ENCODE peak calls at places on chromosomes 2 and 18, in seven cellular contexts. One of them, this sample, is unnamed.

GRCh38 chr2:100524331-100524730 is 38.5 kb upstream of the PDCL3 start:
- DNase-seq in neural progenitor cell: no peak
- DNase-seq in vagina: no peak
- DNase-seq in dorsolateral prefrontal cortex: no peak
- DNase-seq in Karpas-422: no peak
- DNase-seq in Panc1: no peak
- DNase-seq in effector memory CD4-positive, alpha-beta T cell: no peak
- DNase-seq in this sample: no peak

GRCh38 chr2:1636791-1637415 is 107.4 kb downstream of the PXDN start:
- DNase-seq in effector memory CD4-positive, alpha-beta T cell: no peak
- DNase-seq in dorsolateral prefrontal cortex: no peak
- DNase-seq in Karpas-422: no peak
- DNase-seq in neural progenitor cell: no peak
- DNase-seq in vagina: no peak
- DNase-seq in Panc1: no peak
- DNase-seq in this sample: no peak

GRCh38 chr18:60235164-60235563 is 137.4 kb downstream of the MC4R start:
- DNase-seq in Panc1: no peak
- DNase-seq in vagina: no peak
- DNase-seq in Karpas-422: no peak
- DNase-seq in dorsolateral prefrontal cortex: no peak
- DNase-seq in effector memory CD4-positive, alpha-beta T cell: no peak
- DNase-seq in neural progenitor cell: no peak
- DNase-seq in this sample: no peak

GRCh38 chr2:223601932-223602676 is at the start of gene SCG2:
- DNase-seq in effector memory CD4-positive, alpha-beta T cell: no peak
- DNase-seq in vagina: no peak
- DNase-seq in Panc1: peak
- DNase-seq in Karpas-422: peak
- DNase-seq in neural progenitor cell: peak
- DNase-seq in dorsolateral prefrontal cortex: peak
- DNase-seq in this sample: peak

GRCh38 chr2:69464575-69464974 is 27.3 kb upstream of the NFU1 start:
- DNase-seq in neural progenitor cell: no peak
- DNase-seq in Karpas-422: no peak
- DNase-seq in effector memory CD4-positive, alpha-beta T cell: no peak
- DNase-seq in Panc1: no peak
- DNase-seq in dorsolateral prefrontal cortex: no peak
- DNase-seq in vagina: no peak
- DNase-seq in this sample: no peak

GRCh38 chr2:223853425-223853837 is 16.0 kb upstream of the AP1S3 start:
- DNase-seq in neural progenitor cell: no peak
- DNase-seq in effector memory CD4-positive, alpha-beta T cell: no peak
- DNase-seq in Karpas-422: no peak
- DNase-seq in Panc1: no peak
- DNase-seq in dorsolateral prefrontal cortex: no peak
- DNase-seq in vagina: no peak
- DNase-seq in this sample: no peak

GRCh38 chr2:112075490-112076260 is 20.6 kb downstream of the TMEM87B start:
- DNase-seq in Karpas-422: no peak
- DNase-seq in dorsolateral prefrontal cortex: no peak
- DNase-seq in Panc1: no peak
- DNase-seq in effector memory CD4-positive, alpha-beta T cell: no peak
- DNase-seq in vagina: no peak
- DNase-seq in neural progenitor cell: no peak
- DNase-seq in this sample: peak

GRCh38 chr2:12534646-12535263 is 182.0 kb upstream of the TRIB2 start:
- DNase-seq in neural progenitor cell: peak
- DNase-seq in Karpas-422: no peak
- DNase-seq in vagina: no peak
- DNase-seq in Panc1: peak
- DNase-seq in effector memory CD4-positive, alpha-beta T cell: no peak
- DNase-seq in dorsolateral prefrontal cortex: no peak
- DNase-seq in this sample: peak

GRCh38 chr2:65380243-65380642 is 52.2 kb downstream of the SPRED2 start:
- DNase-seq in neural progenitor cell: no peak
- DNase-seq in effector memory CD4-positive, alpha-beta T cell: no peak
- DNase-seq in dorsolateral prefrontal cortex: no peak
- DNase-seq in Panc1: no peak
- DNase-seq in vagina: no peak
- DNase-seq in Karpas-422: no peak
- DNase-seq in this sample: no peak

GRCh38 chr2:65382776-65383357 is 49.5 kb downstream of the SPRED2 start:
- DNase-seq in effector memory CD4-positive, alpha-beta T cell: peak
- DNase-seq in neural progenitor cell: no peak
- DNase-seq in dorsolateral prefrontal cortex: peak
- DNase-seq in vagina: no peak
- DNase-seq in Panc1: no peak
- DNase-seq in Karpas-422: no peak
- DNase-seq in this sample: no peak

GRCh38 chr2:65383571-65384488 is 48.6 kb downstream of the SPRED2 start:
- DNase-seq in Karpas-422: no peak
- DNase-seq in Panc1: no peak
- DNase-seq in dorsolateral prefrontal cortex: no peak
- DNase-seq in neural progenitor cell: no peak
- DNase-seq in effector memory CD4-positive, alpha-beta T cell: no peak
- DNase-seq in vagina: no peak
- DNase-seq in this sample: no peak

GRCh38 chr2:65381607-65382032 is 50.8 kb downstream of the SPRED2 start:
- DNase-seq in dorsolateral prefrontal cortex: no peak
- DNase-seq in Karpas-422: no peak
- DNase-seq in neural progenitor cell: no peak
- DNase-seq in vagina: no peak
- DNase-seq in Panc1: no peak
- DNase-seq in effector memory CD4-positive, alpha-beta T cell: no peak
- DNase-seq in this sample: no peak

DNA sequence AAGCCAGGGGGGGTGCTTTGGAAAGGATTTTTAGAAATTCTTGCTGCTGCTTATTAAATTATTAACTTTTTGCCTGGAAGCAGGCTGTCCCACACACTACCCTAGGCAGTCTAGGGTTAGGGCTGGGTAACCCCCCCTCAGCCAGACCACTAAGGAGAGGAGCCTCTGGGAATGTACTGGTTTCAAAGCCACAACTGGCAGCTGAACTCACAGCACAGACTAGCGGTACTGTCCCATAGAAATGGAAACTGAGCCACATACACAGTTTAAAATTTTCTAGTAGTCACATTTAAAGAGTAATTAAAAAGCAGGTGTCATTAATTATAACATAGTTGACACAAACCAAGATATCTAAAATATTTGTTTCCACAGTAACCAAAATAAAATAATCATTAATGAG is 50.1 kb downstream of the SPRED2 start:
- DNase-seq in vagina: no peak
- DNase-seq in neural progenitor cell: no peak
- DNase-seq in dorsolateral prefrontal cortex: no peak
- DNase-seq in Panc1: no peak
- DNase-seq in Karpas-422: no peak
- DNase-seq in effector memory CD4-positive, alpha-beta T cell: no peak
- DNase-seq in this sample: no peak
- H3K27ac ChIP-seq in vagina: peak
- H3K27ac ChIP-seq in neural progenitor cell: no peak
- H3K27ac ChIP-seq in dorsolateral prefrontal cortex: no peak
- H3K27ac ChIP-seq in Panc1: peak
- H3K27ac ChIP-seq in Karpas-422: no peak
- H3K27ac ChIP-seq in effector memory CD4-positive, alpha-beta T cell: no peak
- H3K27ac ChIP-seq in this sample: no peak

GRCh38 chr18:48762836-48763713 is 187.7 kb downstream of the SMAD7 start:
- DNase-seq in Karpas-422: no peak
- DNase-seq in vagina: no peak
- DNase-seq in neural progenitor cell: no peak
- DNase-seq in Panc1: no peak
- DNase-seq in effector memory CD4-positive, alpha-beta T cell: no peak
- DNase-seq in dorsolateral prefrontal cortex: no peak
- DNase-seq in this sample: no peak
- H3K27ac ChIP-seq in Karpas-422: no peak
- H3K27ac ChIP-seq in vagina: no peak
- H3K27ac ChIP-seq in neural progenitor cell: no peak
- H3K27ac ChIP-seq in Panc1: no peak
- H3K27ac ChIP-seq in effector memory CD4-positive, alpha-beta T cell: no peak
- H3K27ac ChIP-seq in dorsolateral prefrontal cortex: no peak
- H3K27ac ChIP-seq in this sample: no peak

DNA sequence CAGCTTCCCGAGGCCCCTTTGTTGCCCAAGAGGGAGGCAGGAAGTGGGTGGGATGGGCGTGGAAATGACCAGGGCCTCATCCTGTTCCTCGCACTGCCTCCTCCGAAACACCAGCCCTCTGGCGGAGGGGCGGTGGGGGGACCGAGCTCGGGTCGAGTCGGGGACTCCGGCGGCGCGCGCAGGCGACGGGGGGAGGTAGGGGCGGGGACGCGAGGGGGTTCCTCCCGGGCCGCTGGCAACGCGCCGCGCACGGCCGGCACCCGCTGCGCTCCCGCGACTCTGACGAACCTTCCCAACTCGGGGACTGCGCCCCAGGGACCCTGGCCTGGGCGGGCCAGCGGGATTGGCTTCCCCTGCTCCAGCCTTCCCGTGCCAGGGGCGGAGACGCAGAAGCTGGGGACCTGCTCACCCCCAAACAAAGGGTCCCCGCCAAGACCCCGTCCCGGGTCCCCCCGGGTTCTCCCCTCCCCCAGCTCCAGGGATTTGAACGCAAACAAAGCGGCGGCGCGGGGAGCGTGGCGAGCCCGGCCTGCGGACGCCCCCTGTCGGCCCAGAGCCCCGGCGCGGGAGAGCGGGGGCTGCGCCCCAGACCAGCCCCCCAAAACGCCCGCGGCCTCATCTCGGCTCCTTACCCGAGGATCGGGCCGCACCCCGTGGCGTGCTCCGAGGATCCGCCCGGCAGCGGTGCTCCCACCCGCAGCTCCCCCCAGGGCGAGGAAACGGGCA is 1.2 kb downstream of the SEMA4C start:
- DNase-seq in dorsolateral prefrontal cortex: peak
- DNase-seq in Panc1: no peak
- DNase-seq in Karpas-422: peak
- DNase-seq in neural progenitor cell: peak
- DNase-seq in vagina: no peak
- DNase-seq in effector memory CD4-positive, alpha-beta T cell: peak
- DNase-seq in this sample: peak
- H3K27ac ChIP-seq in dorsolateral prefrontal cortex: peak
- H3K27ac ChIP-seq in Panc1: peak
- H3K27ac ChIP-seq in Karpas-422: peak
- H3K27ac ChIP-seq in neural progenitor cell: peak
- H3K27ac ChIP-seq in vagina: peak
- H3K27ac ChIP-seq in effector memory CD4-positive, alpha-beta T cell: peak
- H3K27ac ChIP-seq in this sample: peak

GRCh38 chr18:63284173-63284765 is 35.3 kb downstream of the BCL2 start:
- DNase-seq in Panc1: no peak
- DNase-seq in Karpas-422: peak
- DNase-seq in vagina: no peak
- DNase-seq in effector memory CD4-positive, alpha-beta T cell: no peak
- DNase-seq in dorsolateral prefrontal cortex: no peak
- DNase-seq in neural progenitor cell: no peak
- DNase-seq in this sample: no peak
- H3K27ac ChIP-seq in Panc1: no peak
- H3K27ac ChIP-seq in Karpas-422: peak
- H3K27ac ChIP-seq in vagina: no peak
- H3K27ac ChIP-seq in effector memory CD4-positive, alpha-beta T cell: no peak
- H3K27ac ChIP-seq in dorsolateral prefrontal cortex: no peak
- H3K27ac ChIP-seq in neural progenitor cell: no peak
- H3K27ac ChIP-seq in this sample: peak

GRCh38 chr2:42560886-42561285 is 7.5 kb upstream of the MTA3 start:
- DNase-seq in neural progenitor cell: no peak
- DNase-seq in Karpas-422: no peak
- DNase-seq in dorsolateral prefrontal cortex: no peak
- DNase-seq in vagina: no peak
- DNase-seq in Panc1: no peak
- DNase-seq in effector memory CD4-positive, alpha-beta T cell: no peak
- DNase-seq in this sample: no peak

GRCh38 chr2:42558827-42559226 is 9.6 kb upstream of the MTA3 start:
- DNase-seq in vagina: no peak
- DNase-seq in dorsolateral prefrontal cortex: no peak
- DNase-seq in neural progenitor cell: no peak
- DNase-seq in effector memory CD4-positive, alpha-beta T cell: no peak
- DNase-seq in Panc1: no peak
- DNase-seq in Karpas-422: no peak
- DNase-seq in this sample: no peak

GRCh38 chr2:42550870-42551269 is 17.6 kb upstream of the MTA3 start:
- DNase-seq in effector memory CD4-positive, alpha-beta T cell: no peak
- DNase-seq in vagina: no peak
- DNase-seq in Karpas-422: no peak
- DNase-seq in Panc1: no peak
- DNase-seq in dorsolateral prefrontal cortex: no peak
- DNase-seq in neural progenitor cell: no peak
- DNase-seq in this sample: no peak

GRCh38 chr2:42554392-42554791 is 14.0 kb upstream of the MTA3 start:
- DNase-seq in Panc1: no peak
- DNase-seq in Karpas-422: no peak
- DNase-seq in vagina: no peak
- DNase-seq in neural progenitor cell: no peak
- DNase-seq in dorsolateral prefrontal cortex: no peak
- DNase-seq in effector memory CD4-positive, alpha-beta T cell: no peak
- DNase-seq in this sample: no peak

DNA sequence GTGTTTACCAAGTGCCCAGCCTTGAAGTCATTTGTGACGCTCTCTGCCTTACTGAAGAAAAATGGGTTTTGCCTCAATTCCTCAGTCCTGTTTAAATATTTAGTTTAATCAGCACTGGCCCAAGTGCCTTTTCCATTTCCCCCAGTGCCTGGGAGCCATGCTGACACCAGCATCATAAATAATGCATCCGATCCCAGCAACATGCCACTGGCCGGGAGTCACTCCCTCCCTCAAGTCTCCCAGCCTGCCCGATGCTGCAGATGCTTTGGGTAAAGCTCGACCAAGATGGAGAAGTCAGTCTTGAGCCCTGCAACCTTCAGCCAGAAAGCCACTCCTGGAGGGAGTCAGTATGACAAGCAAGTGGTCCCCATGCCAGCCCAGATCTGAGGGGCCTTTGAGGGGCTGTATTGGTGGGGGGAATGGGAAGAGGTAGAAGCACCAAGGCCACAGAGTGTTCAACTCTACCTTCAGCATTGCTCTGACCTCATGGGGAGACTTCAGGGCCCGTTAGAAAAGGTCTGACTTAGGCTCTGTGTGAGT is 12.0 kb upstream of the MTA3 start:
- DNase-seq in vagina: no peak
- DNase-seq in Panc1: no peak
- DNase-seq in Karpas-422: no peak
- DNase-seq in effector memory CD4-positive, alpha-beta T cell: no peak
- DNase-seq in dorsolateral prefrontal cortex: no peak
- DNase-seq in neural progenitor cell: no peak
- DNase-seq in this sample: no peak
- H3K27ac ChIP-seq in vagina: no peak
- H3K27ac ChIP-seq in Panc1: peak
- H3K27ac ChIP-seq in Karpas-422: no peak
- H3K27ac ChIP-seq in effector memory CD4-positive, alpha-beta T cell: no peak
- H3K27ac ChIP-seq in dorsolateral prefrontal cortex: no peak
- H3K27ac ChIP-seq in neural progenitor cell: no peak
- H3K27ac ChIP-seq in this sample: no peak

GRCh38 chr2:71457959-71458322 is 4.6 kb downstream of the DYSF start:
- DNase-seq in dorsolateral prefrontal cortex: no peak
- DNase-seq in neural progenitor cell: no peak
- DNase-seq in vagina: no peak
- DNase-seq in Panc1: no peak
- DNase-seq in Karpas-422: no peak
- DNase-seq in effector memory CD4-positive, alpha-beta T cell: no peak
- DNase-seq in this sample: no peak
- H3K27ac ChIP-seq in dorsolateral prefrontal cortex: no peak
- H3K27ac ChIP-seq in neural progenitor cell: no peak
- H3K27ac ChIP-seq in vagina: no peak
- H3K27ac ChIP-seq in Panc1: no peak
- H3K27ac ChIP-seq in Karpas-422: no peak
- H3K27ac ChIP-seq in effector memory CD4-positive, alpha-beta T cell: no peak
- H3K27ac ChIP-seq in this sample: no peak

This sample was measured in caudate nucleus.